ENCODE peak calls at places on chromosomes 13 and 19, in nine cellular contexts. R is PC-3, F is neural progenitor cell, D is colonic mucosa, H is H9, T is IMR-90, V is HCT116, Z is SK-N-SH, W is MM.1S. G is an unnamed sample.

GRCh38 chr19:35009424-35010415 is 9.6 kb downstream of the GRAMD1A start:
- DNase-seq in F (no peak), R (no peak), W (no peak), T (no peak), H (no peak), D (no peak), V (no peak), Z (peak), G (no peak)

GRCh38 chr19:38557205-38557799 is 60.5 kb downstream of the MAP4K1 start:
- DNase-seq in W (no peak), V (no peak), T (no peak), D (peak), F (no peak), H (no peak), R (peak), Z (no peak), G (no peak)

GRCh38 chr19:5661483-5661882 is 18.8 kb downstream of the MICOS13 start:
- DNase-seq in W (no peak), D (no peak), Z (no peak), R (no peak), T (no peak), H (no peak), F (no peak), V (no peak), G (no peak)

GRCh38 chr19:15048885-15049541 is at the start of gene CASP14:
- DNase-seq in W (no peak), R (peak), T (no peak), F (no peak), D (no peak), Z (no peak), V (no peak), H (no peak), G (no peak)

GRCh38 chr19:17522988-17523872 is 11.8 kb downstream of the PGLS start:
- DNase-seq in D (peak), R (no peak), T (no peak), H (no peak), W (peak), V (no peak), F (no peak), Z (no peak), G (no peak)

GRCh38 chr19:28737021-28737525 is 475.9 kb downstream of the UQCRFS1 start:
- DNase-seq in F (peak), V (no peak), H (no peak), T (peak), D (no peak), W (peak), R (peak), Z (no peak), G (peak)

GRCh38 chr19:52398091-52398461 is 427 bp downstream of the ZNF528 start:
- DNase-seq in Z (peak), T (peak), V (no peak), D (peak), F (peak), H (no peak), W (no peak), R (no peak), G (peak)

GRCh38 chr13:51839711-51840110 is 5.3 kb downstream of the TMEM272 start:
- DNase-seq in Z (no peak), D (no peak), H (peak), R (no peak), T (no peak), F (no peak), V (no peak), W (no peak), G (no peak)

GRCh38 chr19:17489392-17490030 is 19.2 kb downstream of the SLC27A1 start:
- DNase-seq in F (no peak), V (no peak), R (no peak), Z (peak), H (no peak), W (no peak), T (no peak), D (no peak), G (no peak)

GRCh38 chr13:27790523-27790922 is 1.8 kb upstream of the GSX1 start:
- DNase-seq in R (no peak), H (no peak), F (peak), T (no peak), Z (no peak), V (no peak), W (no peak), D (no peak), G (no peak)

GRCh38 chr13:48304132-48304876 is 753 bp downstream of the RB1 start:
- DNase-seq in F (peak), H (no peak), D (peak), Z (peak), T (peak), R (peak), V (no peak), W (peak), G (peak)

GRCh38 chr13:43230989-43231388 is 207.6 kb downstream of the DNAJC15 start:
- DNase-seq in T (no peak), V (no peak), Z (no peak), R (no peak), H (no peak), D (no peak), W (no peak), F (no peak), G (no peak)

GRCh38 chr13:113630296-113630695 is 27.7 kb downstream of the ATP4B start:
- DNase-seq in Z (no peak), R (no peak), H (no peak), W (no peak), V (no peak), T (no peak), F (no peak), D (no peak), G (no peak)

GRCh38 chr19:35714601-35715354 is 3.0 kb upstream of the KMT2B start:
- DNase-seq in Z (no peak), H (peak), D (no peak), R (no peak), T (no peak), W (no peak), V (no peak), F (peak), G (no peak)

GRCh38 chr13:80374453-80374852 is 33.5 kb upstream of the SPRY2 start:
- DNase-seq in T (no peak), D (no peak), Z (no peak), R (no peak), F (no peak), H (no peak), W (no peak), V (no peak), G (no peak)

GRCh38 chr19:32273483-32273882 is 71.9 kb upstream of the ZNF507 start:
- DNase-seq in Z (no peak), V (no peak), F (no peak), H (no peak), R (no peak), W (no peak), T (no peak), D (no peak), G (no peak)
- H3K9ac ChIP-seq in Z (no peak), V (no peak), F (no peak), H (no peak), R (no peak), W (no peak), T (no peak), D (no peak), G (no peak)

DNA sequence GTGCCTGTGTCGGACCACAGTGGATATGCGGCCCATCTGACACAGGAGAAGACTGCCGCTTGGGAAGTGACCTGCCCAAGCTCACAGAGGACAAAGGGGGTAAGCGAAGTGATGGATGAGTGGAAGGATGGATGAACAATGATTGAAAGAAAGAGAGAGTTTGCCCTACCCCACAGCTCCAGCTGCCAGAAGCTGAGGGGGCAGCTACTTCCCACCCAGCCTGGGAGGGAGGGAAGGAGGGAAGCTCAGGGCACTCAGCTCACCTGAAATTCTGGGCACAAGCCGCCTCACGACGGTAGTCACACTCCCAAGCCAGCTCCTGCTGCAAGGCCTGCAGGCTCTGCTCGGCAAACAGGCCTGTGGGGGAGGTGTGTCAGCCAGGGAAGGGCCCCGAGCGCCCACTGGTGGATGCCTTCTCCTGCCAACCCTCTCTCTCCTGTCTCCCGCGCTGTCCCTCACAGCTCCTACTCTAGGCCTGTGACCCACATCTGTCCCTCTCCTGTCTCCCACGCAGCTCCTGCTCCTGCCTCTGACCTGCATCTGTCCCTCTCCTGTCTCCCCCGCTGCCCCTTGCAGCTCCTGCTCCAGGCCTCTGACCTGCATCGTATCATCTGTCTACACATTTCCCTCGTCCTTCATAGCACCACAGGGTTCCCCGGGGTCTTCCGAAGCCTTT is 12.0 kb upstream of the NUMBL start:
- DNase-seq in F (peak), Z (no peak), W (no peak), V (no peak), T (no peak), R (peak), H (peak), D (no peak), G (peak)
- TF ChIP-seq CTCF in F (peak), Z (no peak), W (no peak), V (no peak), T (peak), R (peak), H (peak), D (no peak), G (peak)

DNA sequence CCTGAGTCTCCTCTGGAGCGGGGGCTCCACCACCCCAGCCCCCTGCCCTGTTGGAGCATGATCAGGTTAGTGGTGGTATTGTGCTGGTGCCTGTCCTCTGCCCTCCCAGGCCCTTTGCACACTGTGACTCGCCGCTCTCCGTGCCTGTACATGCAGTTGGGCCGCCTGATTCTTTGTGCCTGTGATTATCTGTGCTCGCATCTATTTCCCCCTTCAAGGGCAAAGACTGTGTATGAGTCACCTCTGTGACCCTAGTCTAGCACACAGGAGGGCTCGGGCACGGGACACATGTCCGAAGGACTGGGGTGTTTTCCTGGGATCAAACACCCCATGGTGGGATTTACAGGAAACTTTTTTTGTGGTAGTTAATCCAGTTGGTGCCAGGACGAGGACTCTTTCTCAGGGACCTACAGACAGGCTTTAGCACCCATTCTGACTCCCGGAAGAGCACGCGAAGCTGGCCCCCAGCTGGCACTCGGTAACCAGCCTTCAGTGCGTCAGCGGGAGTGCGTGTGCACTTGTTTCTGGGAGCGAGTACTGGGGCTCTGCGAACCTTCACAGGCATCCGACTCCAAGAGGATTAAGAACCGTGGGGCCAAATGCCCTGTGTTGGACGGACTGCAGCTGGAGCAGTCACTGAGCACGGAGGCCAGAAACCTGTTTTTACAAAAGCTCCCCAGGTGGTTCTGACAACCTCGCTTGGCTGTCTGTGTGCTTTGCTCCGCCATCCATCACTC is 6.7 kb downstream of the PPP1R37 start:
- DNase-seq in F (peak), H (no peak), D (no peak), Z (no peak), W (no peak), V (no peak), R (no peak), T (peak), G (peak)
- H3K9ac ChIP-seq in F (peak), H (no peak), D (no peak), Z (no peak), W (no peak), V (no peak), R (no peak), T (no peak), G (no peak)

GRCh38 chr13:26075498-26075897 is 23.7 kb upstream of the SHISA2 start:
- DNase-seq in V (no peak), W (no peak), F (peak), Z (no peak), R (peak), D (no peak), H (no peak), T (no peak), G (no peak)
- TF ChIP-seq CTCF in V (no peak), W (no peak), F (peak), Z (no peak), R (no peak), D (no peak), H (peak), T (no peak), G (no peak)

G was measured in fibroblast of lung.